ENCODE peak calls at places on chromosomes 4 and X, in ten cellular contexts. One of them, this sample, is unnamed.

GRCh38 chr4:184150102-184150839 is 67.4 kb downstream of the ENPP6 start:
- DNase-seq in activated T-cell treated with anti-CD3 and anti-CD28 coated beads for 4 hours: no peak
- DNase-seq in mucosa of descending colon: no peak
- DNase-seq in epithelial cell of esophagus: no peak
- DNase-seq in stimulated activated CD4-positive, alpha-beta T cell treated with anti-CD3 and anti-CD28 coated beads, Interleukin-1b, Interleukin-23, amount 100 ng/mL, for 48 hours: no peak
- DNase-seq in thoracic aorta: no peak
- DNase-seq in effector CD4-positive, alpha-beta T cell: no peak
- DNase-seq in ELR: no peak
- DNase-seq in mammary epithelial cell: no peak
- DNase-seq in kidney tubule cell: no peak
- DNase-seq in this sample: no peak

GRCh38 chr4:3285558-3286334 is 7.1 kb upstream of the RGS12 start:
- DNase-seq in stimulated activated CD4-positive, alpha-beta T cell treated with anti-CD3 and anti-CD28 coated beads, Interleukin-1b, Interleukin-23, amount 100 ng/mL, for 48 hours: no peak
- DNase-seq in effector CD4-positive, alpha-beta T cell: no peak
- DNase-seq in epithelial cell of esophagus: peak; percentile 58
- DNase-seq in ELR: peak; percentile 72
- DNase-seq in thoracic aorta: no peak
- DNase-seq in mucosa of descending colon: no peak
- DNase-seq in activated T-cell treated with anti-CD3 and anti-CD28 coated beads for 4 hours: no peak
- DNase-seq in kidney tubule cell: no peak
- DNase-seq in mammary epithelial cell: peak; percentile 80
- DNase-seq in this sample: no peak

GRCh38 chr4:38150021-38150671 is 189.9 kb downstream of the PTTG2 start:
- DNase-seq in activated T-cell treated with anti-CD3 and anti-CD28 coated beads for 4 hours: no peak
- DNase-seq in mucosa of descending colon: no peak
- DNase-seq in effector CD4-positive, alpha-beta T cell: no peak
- DNase-seq in ELR: no peak
- DNase-seq in kidney tubule cell: no peak
- DNase-seq in thoracic aorta: no peak
- DNase-seq in stimulated activated CD4-positive, alpha-beta T cell treated with anti-CD3 and anti-CD28 coated beads, Interleukin-1b, Interleukin-23, amount 100 ng/mL, for 48 hours: no peak
- DNase-seq in mammary epithelial cell: no peak
- DNase-seq in epithelial cell of esophagus: no peak
- DNase-seq in this sample: no peak

GRCh38 chr4:105145059-105145912 is 1.4 kb upstream of the TET2 start:
- DNase-seq in stimulated activated CD4-positive, alpha-beta T cell treated with anti-CD3 and anti-CD28 coated beads, Interleukin-1b, Interleukin-23, amount 100 ng/mL, for 48 hours: no peak
- DNase-seq in ELR: peak; percentile 33
- DNase-seq in mammary epithelial cell: no peak
- DNase-seq in thoracic aorta: no peak
- DNase-seq in activated T-cell treated with anti-CD3 and anti-CD28 coated beads for 4 hours: no peak
- DNase-seq in effector CD4-positive, alpha-beta T cell: no peak
- DNase-seq in mucosa of descending colon: no peak
- DNase-seq in kidney tubule cell: peak; percentile 15
- DNase-seq in epithelial cell of esophagus: peak; percentile 52
- DNase-seq in this sample: no peak

GRCh38 chr4:3471098-3471760 is 8.1 kb downstream of the DOK7 start:
- DNase-seq in effector CD4-positive, alpha-beta T cell: no peak
- DNase-seq in ELR: no peak
- DNase-seq in kidney tubule cell: no peak
- DNase-seq in epithelial cell of esophagus: no peak
- DNase-seq in thoracic aorta: no peak
- DNase-seq in activated T-cell treated with anti-CD3 and anti-CD28 coated beads for 4 hours: no peak
- DNase-seq in mucosa of descending colon: peak; percentile 18
- DNase-seq in mammary epithelial cell: no peak
- DNase-seq in stimulated activated CD4-positive, alpha-beta T cell treated with anti-CD3 and anti-CD28 coated beads, Interleukin-1b, Interleukin-23, amount 100 ng/mL, for 48 hours: no peak
- DNase-seq in this sample: no peak

GRCh38 chrX:154401045-154401799 is 3.0 kb downstream of the RPL10 start:
- DNase-seq in mucosa of descending colon: no peak
- DNase-seq in effector CD4-positive, alpha-beta T cell: no peak
- DNase-seq in ELR: peak; percentile 61
- DNase-seq in thoracic aorta: no peak
- DNase-seq in stimulated activated CD4-positive, alpha-beta T cell treated with anti-CD3 and anti-CD28 coated beads, Interleukin-1b, Interleukin-23, amount 100 ng/mL, for 48 hours: peak; percentile 28
- DNase-seq in epithelial cell of esophagus: peak; percentile 22
- DNase-seq in activated T-cell treated with anti-CD3 and anti-CD28 coated beads for 4 hours: no peak
- DNase-seq in mammary epithelial cell: no peak
- DNase-seq in kidney tubule cell: peak; percentile 50
- DNase-seq in this sample: no peak

GRCh38 chrX:40082447-40083119 is 15.2 kb downstream of the BCOR start:
- DNase-seq in epithelial cell of esophagus: no peak
- DNase-seq in activated T-cell treated with anti-CD3 and anti-CD28 coated beads for 4 hours: no peak
- DNase-seq in mammary epithelial cell: no peak
- DNase-seq in effector CD4-positive, alpha-beta T cell: no peak
- DNase-seq in thoracic aorta: no peak
- DNase-seq in ELR: no peak
- DNase-seq in kidney tubule cell: no peak
- DNase-seq in mucosa of descending colon: peak; percentile 35
- DNase-seq in stimulated activated CD4-positive, alpha-beta T cell treated with anti-CD3 and anti-CD28 coated beads, Interleukin-1b, Interleukin-23, amount 100 ng/mL, for 48 hours: no peak
- DNase-seq in this sample: no peak

GRCh38 chr4:131644619-131645018 is 1504.5 kb upstream of the PCDH10 start:
- DNase-seq in ELR: peak; percentile 54
- DNase-seq in thoracic aorta: no peak
- DNase-seq in effector CD4-positive, alpha-beta T cell: no peak
- DNase-seq in mucosa of descending colon: no peak
- DNase-seq in mammary epithelial cell: peak; percentile 45
- DNase-seq in stimulated activated CD4-positive, alpha-beta T cell treated with anti-CD3 and anti-CD28 coated beads, Interleukin-1b, Interleukin-23, amount 100 ng/mL, for 48 hours: no peak
- DNase-seq in activated T-cell treated with anti-CD3 and anti-CD28 coated beads for 4 hours: no peak
- DNase-seq in epithelial cell of esophagus: peak; percentile 79
- DNase-seq in kidney tubule cell: peak; percentile 36
- DNase-seq in this sample: no peak

GRCh38 chr4:76969493-76969892 is 19.9 kb downstream of the SEPTIN11 start:
- DNase-seq in stimulated activated CD4-positive, alpha-beta T cell treated with anti-CD3 and anti-CD28 coated beads, Interleukin-1b, Interleukin-23, amount 100 ng/mL, for 48 hours: no peak
- DNase-seq in thoracic aorta: no peak
- DNase-seq in epithelial cell of esophagus: no peak
- DNase-seq in activated T-cell treated with anti-CD3 and anti-CD28 coated beads for 4 hours: no peak
- DNase-seq in effector CD4-positive, alpha-beta T cell: no peak
- DNase-seq in mammary epithelial cell: no peak
- DNase-seq in kidney tubule cell: no peak
- DNase-seq in ELR: no peak
- DNase-seq in mucosa of descending colon: no peak
- DNase-seq in this sample: no peak

GRCh38 chr4:69025191-69025998 is 70.9 kb upstream of the UGT2B7 start:
- DNase-seq in thoracic aorta: no peak
- DNase-seq in stimulated activated CD4-positive, alpha-beta T cell treated with anti-CD3 and anti-CD28 coated beads, Interleukin-1b, Interleukin-23, amount 100 ng/mL, for 48 hours: no peak
- DNase-seq in kidney tubule cell: peak; percentile 36
- DNase-seq in mucosa of descending colon: no peak
- DNase-seq in activated T-cell treated with anti-CD3 and anti-CD28 coated beads for 4 hours: no peak
- DNase-seq in epithelial cell of esophagus: peak; percentile 13
- DNase-seq in mammary epithelial cell: no peak
- DNase-seq in effector CD4-positive, alpha-beta T cell: no peak
- DNase-seq in ELR: peak; percentile 7
- DNase-seq in this sample: no peak

GRCh38 chr4:142549726-142550463 is 296.2 kb downstream of the INPP4B start:
- DNase-seq in ELR: peak; percentile 91
- DNase-seq in thoracic aorta: no peak
- DNase-seq in mammary epithelial cell: peak; percentile 97
- DNase-seq in epithelial cell of esophagus: peak; percentile 92
- DNase-seq in activated T-cell treated with anti-CD3 and anti-CD28 coated beads for 4 hours: no peak
- DNase-seq in kidney tubule cell: peak; percentile 100
- DNase-seq in effector CD4-positive, alpha-beta T cell: no peak
- DNase-seq in mucosa of descending colon: no peak
- DNase-seq in stimulated activated CD4-positive, alpha-beta T cell treated with anti-CD3 and anti-CD28 coated beads, Interleukin-1b, Interleukin-23, amount 100 ng/mL, for 48 hours: no peak
- DNase-seq in this sample: no peak

GRCh38 chrX:105567046-105567445 is 255.3 kb upstream of the NRK start:
- DNase-seq in thoracic aorta: no peak
- DNase-seq in activated T-cell treated with anti-CD3 and anti-CD28 coated beads for 4 hours: no peak
- DNase-seq in epithelial cell of esophagus: no peak
- DNase-seq in effector CD4-positive, alpha-beta T cell: no peak
- DNase-seq in stimulated activated CD4-positive, alpha-beta T cell treated with anti-CD3 and anti-CD28 coated beads, Interleukin-1b, Interleukin-23, amount 100 ng/mL, for 48 hours: no peak
- DNase-seq in mucosa of descending colon: no peak
- DNase-seq in mammary epithelial cell: no peak
- DNase-seq in ELR: no peak
- DNase-seq in kidney tubule cell: no peak
- DNase-seq in this sample: no peak

GRCh38 chr4:82256718-82257117 is 117.1 kb downstream of the HNRNPD start:
- DNase-seq in stimulated activated CD4-positive, alpha-beta T cell treated with anti-CD3 and anti-CD28 coated beads, Interleukin-1b, Interleukin-23, amount 100 ng/mL, for 48 hours: no peak
- DNase-seq in effector CD4-positive, alpha-beta T cell: no peak
- DNase-seq in kidney tubule cell: no peak
- DNase-seq in epithelial cell of esophagus: no peak
- DNase-seq in ELR: no peak
- DNase-seq in activated T-cell treated with anti-CD3 and anti-CD28 coated beads for 4 hours: no peak
- DNase-seq in mucosa of descending colon: no peak
- DNase-seq in thoracic aorta: no peak
- DNase-seq in mammary epithelial cell: no peak
- DNase-seq in this sample: no peak

GRCh38 chr4:169899295-169899694 is 126.9 kb downstream of the MFAP3L start:
- DNase-seq in effector CD4-positive, alpha-beta T cell: no peak
- DNase-seq in ELR: peak; percentile 46
- DNase-seq in stimulated activated CD4-positive, alpha-beta T cell treated with anti-CD3 and anti-CD28 coated beads, Interleukin-1b, Interleukin-23, amount 100 ng/mL, for 48 hours: no peak
- DNase-seq in mammary epithelial cell: peak; percentile 92
- DNase-seq in epithelial cell of esophagus: peak; percentile 25
- DNase-seq in mucosa of descending colon: no peak
- DNase-seq in thoracic aorta: no peak
- DNase-seq in kidney tubule cell: peak; percentile 87
- DNase-seq in activated T-cell treated with anti-CD3 and anti-CD28 coated beads for 4 hours: no peak
- DNase-seq in this sample: no peak

GRCh38 chrX:30643313-30643821 is 9.9 kb upstream of the GK start:
- DNase-seq in stimulated activated CD4-positive, alpha-beta T cell treated with anti-CD3 and anti-CD28 coated beads, Interleukin-1b, Interleukin-23, amount 100 ng/mL, for 48 hours: no peak
- DNase-seq in kidney tubule cell: no peak
- DNase-seq in mammary epithelial cell: no peak
- DNase-seq in effector CD4-positive, alpha-beta T cell: no peak
- DNase-seq in activated T-cell treated with anti-CD3 and anti-CD28 coated beads for 4 hours: no peak
- DNase-seq in mucosa of descending colon: no peak
- DNase-seq in epithelial cell of esophagus: peak; percentile 41
- DNase-seq in ELR: peak; percentile 41
- DNase-seq in thoracic aorta: no peak
- DNase-seq in this sample: no peak

GRCh38 chr4:53321151-53321987 is 44.5 kb downstream of the SCFD2 start:
- DNase-seq in effector CD4-positive, alpha-beta T cell: no peak
- DNase-seq in epithelial cell of esophagus: peak; percentile 64
- DNase-seq in stimulated activated CD4-positive, alpha-beta T cell treated with anti-CD3 and anti-CD28 coated beads, Interleukin-1b, Interleukin-23, amount 100 ng/mL, for 48 hours: no peak
- DNase-seq in thoracic aorta: no peak
- DNase-seq in mammary epithelial cell: peak; percentile 61
- DNase-seq in mucosa of descending colon: no peak
- DNase-seq in kidney tubule cell: peak; percentile 78
- DNase-seq in ELR: peak; percentile 91
- DNase-seq in activated T-cell treated with anti-CD3 and anti-CD28 coated beads for 4 hours: no peak
- DNase-seq in this sample: no peak

GRCh38 chr4:128528793-128529553 is 241.4 kb upstream of the PGRMC2 start:
- DNase-seq in mammary epithelial cell: peak; percentile 85
- DNase-seq in effector CD4-positive, alpha-beta T cell: no peak
- DNase-seq in activated T-cell treated with anti-CD3 and anti-CD28 coated beads for 4 hours: no peak
- DNase-seq in mucosa of descending colon: no peak
- DNase-seq in epithelial cell of esophagus: peak; percentile 96
- DNase-seq in ELR: peak; percentile 97
- DNase-seq in kidney tubule cell: peak; percentile 100
- DNase-seq in stimulated activated CD4-positive, alpha-beta T cell treated with anti-CD3 and anti-CD28 coated beads, Interleukin-1b, Interleukin-23, amount 100 ng/mL, for 48 hours: no peak
- DNase-seq in thoracic aorta: peak; percentile 55
- DNase-seq in this sample: no peak

GRCh38 chr4:54539500-54540029 is 118.2 kb upstream of the KIT start:
- DNase-seq in kidney tubule cell: peak; percentile 55
- DNase-seq in thoracic aorta: peak; percentile 8
- DNase-seq in activated T-cell treated with anti-CD3 and anti-CD28 coated beads for 4 hours: no peak
- DNase-seq in stimulated activated CD4-positive, alpha-beta T cell treated with anti-CD3 and anti-CD28 coated beads, Interleukin-1b, Interleukin-23, amount 100 ng/mL, for 48 hours: no peak
- DNase-seq in ELR: peak; percentile 66
- DNase-seq in mucosa of descending colon: peak; percentile 72
- DNase-seq in epithelial cell of esophagus: peak; percentile 24
- DNase-seq in mammary epithelial cell: no peak
- DNase-seq in effector CD4-positive, alpha-beta T cell: no peak
- DNase-seq in this sample: no peak

GRCh38 chrX:14801136-14801535 is 71.7 kb downstream of the FANCB start:
- DNase-seq in kidney tubule cell: peak; percentile 8
- DNase-seq in mammary epithelial cell: peak; percentile 86
- DNase-seq in stimulated activated CD4-positive, alpha-beta T cell treated with anti-CD3 and anti-CD28 coated beads, Interleukin-1b, Interleukin-23, amount 100 ng/mL, for 48 hours: no peak
- DNase-seq in epithelial cell of esophagus: peak; percentile 64
- DNase-seq in ELR: peak; percentile 80
- DNase-seq in mucosa of descending colon: no peak
- DNase-seq in activated T-cell treated with anti-CD3 and anti-CD28 coated beads for 4 hours: no peak
- DNase-seq in effector CD4-positive, alpha-beta T cell: no peak
- DNase-seq in thoracic aorta: no peak
- DNase-seq in this sample: no peak

GRCh38 chrX:151151668-151152267 is 24.6 kb upstream of the GPR50 start:
- DNase-seq in ELR: peak; percentile 54
- DNase-seq in activated T-cell treated with anti-CD3 and anti-CD28 coated beads for 4 hours: peak; percentile 2
- DNase-seq in mammary epithelial cell: peak; percentile 31
- DNase-seq in effector CD4-positive, alpha-beta T cell: peak; percentile 33
- DNase-seq in epithelial cell of esophagus: peak; percentile 58
- DNase-seq in thoracic aorta: no peak
- DNase-seq in mucosa of descending colon: no peak
- DNase-seq in stimulated activated CD4-positive, alpha-beta T cell treated with anti-CD3 and anti-CD28 coated beads, Interleukin-1b, Interleukin-23, amount 100 ng/mL, for 48 hours: no peak
- DNase-seq in kidney tubule cell: peak; percentile 54
- DNase-seq in this sample: peak; percentile 2

GRCh38 chr4:141329174-141329569 is 108.5 kb downstream of the ZNF330 start:
- DNase-seq in activated T-cell treated with anti-CD3 and anti-CD28 coated beads for 4 hours: no peak
- DNase-seq in epithelial cell of esophagus: peak; percentile 83
- DNase-seq in mammary epithelial cell: peak; percentile 82
- DNase-seq in stimulated activated CD4-positive, alpha-beta T cell treated with anti-CD3 and anti-CD28 coated beads, Interleukin-1b, Interleukin-23, amount 100 ng/mL, for 48 hours: no peak
- DNase-seq in ELR: peak; percentile 55
- DNase-seq in kidney tubule cell: no peak
- DNase-seq in thoracic aorta: no peak
- DNase-seq in effector CD4-positive, alpha-beta T cell: no peak
- DNase-seq in mucosa of descending colon: no peak
- DNase-seq in this sample: no peak

GRCh38 chrX:95903490-95903889 is 781.2 kb upstream of the DIAPH2 start:
- DNase-seq in ELR: no peak
- DNase-seq in kidney tubule cell: no peak
- DNase-seq in mammary epithelial cell: no peak
- DNase-seq in mucosa of descending colon: no peak
- DNase-seq in stimulated activated CD4-positive, alpha-beta T cell treated with anti-CD3 and anti-CD28 coated beads, Interleukin-1b, Interleukin-23, amount 100 ng/mL, for 48 hours: no peak
- DNase-seq in activated T-cell treated with anti-CD3 and anti-CD28 coated beads for 4 hours: no peak
- DNase-seq in epithelial cell of esophagus: peak; percentile 5
- DNase-seq in thoracic aorta: no peak
- DNase-seq in effector CD4-positive, alpha-beta T cell: no peak
- DNase-seq in this sample: no peak

GRCh38 chrX:48083212-48083611 is 11.8 kb upstream of the ZNF630 start:
- DNase-seq in thoracic aorta: no peak
- DNase-seq in epithelial cell of esophagus: peak; percentile 51
- DNase-seq in mammary epithelial cell: peak; percentile 35
- DNase-seq in ELR: peak; percentile 50
- DNase-seq in effector CD4-positive, alpha-beta T cell: peak; percentile 5
- DNase-seq in activated T-cell treated with anti-CD3 and anti-CD28 coated beads for 4 hours: peak; percentile 31
- DNase-seq in kidney tubule cell: peak; percentile 55
- DNase-seq in mucosa of descending colon: no peak
- DNase-seq in stimulated activated CD4-positive, alpha-beta T cell treated with anti-CD3 and anti-CD28 coated beads, Interleukin-1b, Interleukin-23, amount 100 ng/mL, for 48 hours: peak; percentile 24
- DNase-seq in this sample: peak; percentile 10

GRCh38 chr4:42655921-42656735 is 777 bp downstream of the ATP8A1 start:
- DNase-seq in kidney tubule cell: peak; percentile 11
- DNase-seq in effector CD4-positive, alpha-beta T cell: peak; percentile 31
- DNase-seq in stimulated activated CD4-positive, alpha-beta T cell treated with anti-CD3 and anti-CD28 coated beads, Interleukin-1b, Interleukin-23, amount 100 ng/mL, for 48 hours: peak; percentile 28
- DNase-seq in ELR: no peak
- DNase-seq in activated T-cell treated with anti-CD3 and anti-CD28 coated beads for 4 hours: peak; percentile 14
- DNase-seq in mammary epithelial cell: no peak
- DNase-seq in thoracic aorta: no peak
- DNase-seq in mucosa of descending colon: peak; percentile 72
- DNase-seq in epithelial cell of esophagus: no peak
- DNase-seq in this sample: peak; percentile 45

GRCh38 chrX:154696328-154697045 is 43.1 kb upstream of the CTAG2 start:
- DNase-seq in kidney tubule cell: peak; percentile 33
- DNase-seq in stimulated activated CD4-positive, alpha-beta T cell treated with anti-CD3 and anti-CD28 coated beads, Interleukin-1b, Interleukin-23, amount 100 ng/mL, for 48 hours: peak; percentile 4
- DNase-seq in activated T-cell treated with anti-CD3 and anti-CD28 coated beads for 4 hours: no peak
- DNase-seq in thoracic aorta: no peak
- DNase-seq in epithelial cell of esophagus: peak; percentile 70
- DNase-seq in mammary epithelial cell: peak; percentile 70
- DNase-seq in mucosa of descending colon: no peak
- DNase-seq in ELR: peak; percentile 65
- DNase-seq in effector CD4-positive, alpha-beta T cell: no peak
- DNase-seq in this sample: no peak

GRCh38 chr4:7647932-7648812 is 213.4 kb upstream of the PSAPL1 start:
- DNase-seq in mammary epithelial cell: no peak
- DNase-seq in stimulated activated CD4-positive, alpha-beta T cell treated with anti-CD3 and anti-CD28 coated beads, Interleukin-1b, Interleukin-23, amount 100 ng/mL, for 48 hours: no peak
- DNase-seq in mucosa of descending colon: no peak
- DNase-seq in effector CD4-positive, alpha-beta T cell: no peak
- DNase-seq in ELR: peak; percentile 93
- DNase-seq in activated T-cell treated with anti-CD3 and anti-CD28 coated beads for 4 hours: no peak
- DNase-seq in epithelial cell of esophagus: no peak
- DNase-seq in thoracic aorta: no peak
- DNase-seq in kidney tubule cell: peak; percentile 73
- DNase-seq in this sample: no peak

This sample was measured in effector memory CD8-positive, alpha-beta T cell.